ENCODE peak calls at places on chromosomes 12 and 14, in eight cellular contexts. P is stomach, Y is endodermal cell, H is Right ventricle myocardium inferior, J is D341Med, Q is amniotic stem cell, C is posterior cingulate gyrus, X is ELR. U is an unnamed sample.

GRCh38 chr12:49138587-49138986 is 7.4 kb upstream of the TUBA1B start:
- DNase-seq in P (no peak), Y (no peak), H (no peak), J (no peak), Q (no peak), C (no peak), X (no peak), U (no peak)

GRCh38 chr12:21433525-21433924 is 3.9 kb upstream of the PYROXD1 start:
- DNase-seq in P (no peak), Y (peak), H (no peak), J (no peak), Q (no peak), C (no peak), X (no peak), U (no peak)

GRCh38 chr12:19869413-19869812 is 430.1 kb downstream of the AEBP2 start:
- DNase-seq in P (no peak), Y (no peak), H (no peak), J (no peak), Q (no peak), C (no peak), X (no peak), U (no peak)

GRCh38 chr14:21923820-21924219 is 250.2 kb upstream of the OR4E1 start:
- DNase-seq in P (no peak), Y (no peak), H (no peak), J (no peak), Q (no peak), C (no peak), X (no peak), U (no peak)

GRCh38 chr14:76267322-76268012 is 108.5 kb upstream of the ESRRB start:
- DNase-seq in P (peak), Y (peak), H (peak), J (no peak), Q (no peak), C (peak), X (peak), U (peak)

GRCh38 chr14:69500096-69500495 is 15.6 kb downstream of the PLEKHD1 start:
- DNase-seq in P (no peak), Y (no peak), H (no peak), J (peak), Q (no peak), C (no peak), X (no peak), U (no peak)

GRCh38 chr12:77535734-77536133 is 295.0 kb upstream of the NAV3 start:
- DNase-seq in P (no peak), Y (no peak), H (no peak), J (no peak), Q (no peak), C (no peak), X (no peak), U (no peak)

GRCh38 chr12:52316701-52317100 is 4.5 kb downstream of the KRT83 start:
- DNase-seq in P (no peak), Y (peak), H (no peak), J (no peak), Q (no peak), C (no peak), X (no peak), U (no peak)

GRCh38 chr12:40292788-40293429 is 68.1 kb downstream of the LRRK2 start:
- DNase-seq in P (no peak), Y (no peak), H (no peak), J (no peak), Q (no peak), C (no peak), X (no peak), U (no peak)

GRCh38 chr12:90036641-90037040 is 328.0 kb upstream of the ATP2B1 start:
- DNase-seq in P (no peak), Y (no peak), H (no peak), J (no peak), Q (no peak), C (no peak), X (peak), U (no peak)

GRCh38 chr12:76820888-76821482 is 57.1 kb downstream of the ZDHHC17 start:
- DNase-seq in P (no peak), Y (peak), H (no peak), J (peak), Q (peak), C (no peak), X (peak), U (peak)

GRCh38 chr12:48800457-48800856 is 11.6 kb upstream of the ADCY6 start:
- DNase-seq in P (no peak), Y (no peak), H (no peak), J (no peak), Q (no peak), C (no peak), X (no peak), U (no peak)

GRCh38 chr14:101352567-101352966 is 208.7 kb upstream of the DIO3 start:
- DNase-seq in P (peak), Y (no peak), H (no peak), J (no peak), Q (no peak), C (peak), X (no peak), U (no peak)

GRCh38 chr12:117854339-117855012 is 114.3 kb downstream of the KSR2 start:
- DNase-seq in P (peak), Y (peak), H (no peak), J (peak), Q (no peak), C (no peak), X (peak), U (peak)

GRCh38 chr14:77151245-77151644 is 9.7 kb upstream of the ZDHHC22 start:
- DNase-seq in P (no peak), Y (peak), H (no peak), J (peak), Q (no peak), C (no peak), X (peak), U (peak)

GRCh38 chr12:100779191-100779590 is 15.4 kb upstream of the ANO4 start:
- DNase-seq in P (no peak), Y (no peak), H (no peak), J (no peak), Q (no peak), C (no peak), X (no peak), U (no peak)

GRCh38 chr12:85423947-85424346 is 143.9 kb downstream of the ALX1 start:
- DNase-seq in P (no peak), Y (no peak), H (no peak), J (no peak), Q (no peak), C (no peak), X (no peak), U (no peak)

GRCh38 chr14:64923015-64923414 is 8.8 kb downstream of the CHURC1 start:
- DNase-seq in P (no peak), Y (no peak), H (no peak), J (no peak), Q (no peak), C (no peak), X (no peak), U (no peak)

U was measured in NCI-H524.